ENCODE peak calls at places on chromosomes 3 and 15, in seven cellular contexts. One of them, this sample, is unnamed.
A peak's percentile ranks its signal among the peaks of the same experiment; 100 is the strongest.

GRCh38 chr3:134453631-134454030 is 32.2 kb downstream of the ANAPC13 start:
- DNase-seq in Karpas-422: no peak
- DNase-seq in lower lobe of right lung: no peak
- DNase-seq in IMR-90: no peak
- DNase-seq in CD8-positive, alpha-beta memory T cell: no peak
- DNase-seq in endodermal cell: peak; percentile 84
- DNase-seq in fibroblast of lung: no peak
- DNase-seq in this sample: no peak

GRCh38 chr3:168034152-168034928 is 61.4 kb downstream of the GOLIM4 start:
- DNase-seq in Karpas-422: no peak
- DNase-seq in lower lobe of right lung: no peak
- DNase-seq in IMR-90: peak; percentile 73
- DNase-seq in CD8-positive, alpha-beta memory T cell: no peak
- DNase-seq in endodermal cell: no peak
- DNase-seq in fibroblast of lung: peak; percentile 51
- DNase-seq in this sample: no peak

GRCh38 chr3:30342319-30343060 is 263.9 kb upstream of the TGFBR2 start:
- DNase-seq in Karpas-422: no peak
- DNase-seq in lower lobe of right lung: no peak
- DNase-seq in IMR-90: peak; percentile 96
- DNase-seq in CD8-positive, alpha-beta memory T cell: no peak
- DNase-seq in endodermal cell: no peak
- DNase-seq in fibroblast of lung: peak; percentile 94
- DNase-seq in this sample: no peak

GRCh38 chr3:132276228-132276906 is 40.8 kb upstream of the ACP3 start:
- DNase-seq in Karpas-422: no peak
- DNase-seq in lower lobe of right lung: no peak
- DNase-seq in IMR-90: no peak
- DNase-seq in CD8-positive, alpha-beta memory T cell: no peak
- DNase-seq in endodermal cell: no peak
- DNase-seq in fibroblast of lung: no peak
- DNase-seq in this sample: no peak

GRCh38 chr3:192246847-192247520 is 480.4 kb downstream of the FGF12 start:
- DNase-seq in Karpas-422: no peak
- DNase-seq in lower lobe of right lung: no peak
- DNase-seq in IMR-90: no peak
- DNase-seq in CD8-positive, alpha-beta memory T cell: no peak
- DNase-seq in endodermal cell: no peak
- DNase-seq in fibroblast of lung: no peak
- DNase-seq in this sample: no peak

GRCh38 chr3:15535757-15536156 is 14.3 kb upstream of the COLQ start:
- DNase-seq in Karpas-422: no peak
- DNase-seq in lower lobe of right lung: no peak
- DNase-seq in IMR-90: peak; percentile 15
- DNase-seq in CD8-positive, alpha-beta memory T cell: no peak
- DNase-seq in endodermal cell: no peak
- DNase-seq in fibroblast of lung: no peak
- DNase-seq in this sample: no peak

GRCh38 chr3:43004282-43004681 is 25.2 kb downstream of the GASK1A start:
- DNase-seq in Karpas-422: no peak
- DNase-seq in lower lobe of right lung: no peak
- DNase-seq in IMR-90: peak; percentile 54
- DNase-seq in CD8-positive, alpha-beta memory T cell: no peak
- DNase-seq in endodermal cell: no peak
- DNase-seq in fibroblast of lung: peak; percentile 87
- DNase-seq in this sample: no peak

GRCh38 chr3:99716463-99716995 is 78.1 kb downstream of the COL8A1 start:
- DNase-seq in Karpas-422: no peak
- DNase-seq in lower lobe of right lung: no peak
- DNase-seq in IMR-90: no peak
- DNase-seq in CD8-positive, alpha-beta memory T cell: no peak
- DNase-seq in endodermal cell: no peak
- DNase-seq in fibroblast of lung: no peak
- DNase-seq in this sample: no peak

GRCh38 chr3:111954228-111954990 is 24.4 kb upstream of the ABHD10 start:
- DNase-seq in Karpas-422: no peak
- DNase-seq in lower lobe of right lung: no peak
- DNase-seq in IMR-90: peak; percentile 11
- DNase-seq in CD8-positive, alpha-beta memory T cell: no peak
- DNase-seq in endodermal cell: no peak
- DNase-seq in fibroblast of lung: peak; percentile 62
- DNase-seq in this sample: no peak

GRCh38 chr3:123072152-123072551 is 5.3 kb downstream of the PDIA5 start:
- DNase-seq in Karpas-422: no peak
- DNase-seq in lower lobe of right lung: no peak
- DNase-seq in IMR-90: no peak
- DNase-seq in CD8-positive, alpha-beta memory T cell: no peak
- DNase-seq in endodermal cell: peak; percentile 39
- DNase-seq in fibroblast of lung: no peak
- DNase-seq in this sample: peak; percentile 60

GRCh38 chr15:88113909-88114308 is 142.6 kb downstream of the NTRK3 start:
- DNase-seq in Karpas-422: no peak
- DNase-seq in lower lobe of right lung: no peak
- DNase-seq in IMR-90: no peak
- DNase-seq in CD8-positive, alpha-beta memory T cell: no peak
- DNase-seq in endodermal cell: no peak
- DNase-seq in fibroblast of lung: no peak
- DNase-seq in this sample: no peak

GRCh38 chr3:32886911-32887310 is 64.5 kb upstream of the CCR4 start:
- DNase-seq in Karpas-422: no peak
- DNase-seq in lower lobe of right lung: no peak
- DNase-seq in IMR-90: no peak
- DNase-seq in CD8-positive, alpha-beta memory T cell: no peak
- DNase-seq in endodermal cell: no peak
- DNase-seq in fibroblast of lung: no peak
- DNase-seq in this sample: no peak
- H3K4me3 ChIP-seq in Karpas-422: no peak overlapping the region
- H3K4me3 ChIP-seq in lower lobe of right lung: no peak overlapping the region
- H3K4me3 ChIP-seq in IMR-90: no peak overlapping the region
- H3K4me3 ChIP-seq in CD8-positive, alpha-beta memory T cell: no peak overlapping the region
- H3K4me3 ChIP-seq in endodermal cell: no peak overlapping the region
- H3K4me3 ChIP-seq in fibroblast of lung: no peak overlapping the region
- H3K4me3 ChIP-seq in this sample: no peak overlapping the region

GRCh38 chr3:13483988-13484695 is 4.0 kb downstream of the HDAC11 start:
- DNase-seq in Karpas-422: no peak
- DNase-seq in lower lobe of right lung: peak; percentile 42
- DNase-seq in IMR-90: no peak
- DNase-seq in CD8-positive, alpha-beta memory T cell: no peak
- DNase-seq in endodermal cell: peak; percentile 33
- DNase-seq in fibroblast of lung: no peak
- DNase-seq in this sample: peak; percentile 55
- H3K27ac ChIP-seq in Karpas-422: no peak overlapping the region
- H3K27ac ChIP-seq in lower lobe of right lung: peak overlapping the region; percentile 82
- H3K27ac ChIP-seq in IMR-90: no peak overlapping the region
- H3K27ac ChIP-seq in CD8-positive, alpha-beta memory T cell: no peak overlapping the region
- H3K27ac ChIP-seq in endodermal cell: no peak overlapping the region
- H3K27ac ChIP-seq in fibroblast of lung: no peak overlapping the region
- H3K27ac ChIP-seq in this sample: no peak overlapping the region

DNA sequence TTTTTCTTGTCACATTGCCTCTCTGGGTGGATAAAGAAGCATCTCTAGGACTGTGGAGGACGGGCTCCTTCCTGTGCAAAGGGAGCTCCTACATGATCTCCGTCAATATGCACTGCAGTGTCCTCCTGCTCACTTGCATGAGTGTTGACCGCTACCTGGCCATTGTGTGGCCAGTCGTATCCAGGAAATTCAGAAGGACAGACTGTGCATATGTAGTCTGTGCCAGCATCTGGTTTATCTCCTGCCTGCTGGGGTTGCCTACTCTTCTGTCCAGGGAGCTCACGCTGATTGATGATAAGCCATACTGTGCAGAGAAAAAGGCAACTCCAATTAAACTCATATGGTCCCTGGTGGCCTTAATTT is 478 bp downstream of the GPR15 start:
- DNase-seq in Karpas-422: no peak
- DNase-seq in lower lobe of right lung: no peak
- DNase-seq in IMR-90: no peak
- DNase-seq in CD8-positive, alpha-beta memory T cell: no peak
- DNase-seq in endodermal cell: no peak
- DNase-seq in fibroblast of lung: no peak
- DNase-seq in this sample: no peak
- H3K4me3 ChIP-seq in Karpas-422: no peak overlapping the region
- H3K4me3 ChIP-seq in lower lobe of right lung: no peak overlapping the region
- H3K4me3 ChIP-seq in IMR-90: no peak overlapping the region
- H3K4me3 ChIP-seq in CD8-positive, alpha-beta memory T cell: no peak overlapping the region
- H3K4me3 ChIP-seq in endodermal cell: no peak overlapping the region
- H3K4me3 ChIP-seq in fibroblast of lung: no peak overlapping the region
- H3K4me3 ChIP-seq in this sample: no peak overlapping the region

DNA sequence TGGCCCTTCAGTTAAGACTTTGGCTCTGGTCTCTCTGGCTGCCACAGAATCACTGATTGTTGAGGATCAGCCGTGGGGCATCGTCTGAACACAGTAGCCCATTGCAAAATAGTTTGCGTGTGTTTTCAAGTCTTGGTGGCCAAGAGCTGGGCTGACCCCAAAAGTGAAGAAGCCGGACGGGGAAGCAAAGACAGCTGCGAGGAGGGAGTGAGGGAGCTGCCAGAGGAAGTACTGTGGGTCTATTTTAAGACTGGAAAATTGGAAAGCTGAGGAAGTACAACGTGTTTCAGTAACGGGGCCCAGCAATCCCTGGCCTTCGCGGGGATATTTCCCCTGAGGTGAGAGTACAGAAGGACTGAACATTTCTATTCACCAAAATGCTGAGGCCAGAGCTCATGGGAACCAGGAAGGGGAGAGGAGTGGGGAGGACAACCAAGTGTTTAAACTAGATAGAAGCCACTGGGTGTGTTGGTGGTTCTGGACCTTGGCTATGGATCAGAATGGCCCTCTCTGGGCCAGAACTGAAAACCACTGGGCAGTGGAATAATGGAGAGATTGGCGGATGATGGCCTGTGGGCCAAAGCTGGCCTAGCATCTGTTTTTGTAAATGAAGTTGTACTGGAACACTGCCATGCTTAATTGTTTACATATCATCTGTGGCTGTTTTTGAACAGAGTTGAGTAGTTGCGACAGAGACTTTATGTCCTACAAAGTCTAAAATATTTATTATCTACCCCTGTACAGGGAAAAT is 34.1 kb upstream of the LIMD1 start:
- DNase-seq in Karpas-422: no peak
- DNase-seq in lower lobe of right lung: no peak
- DNase-seq in IMR-90: peak; percentile 42
- DNase-seq in CD8-positive, alpha-beta memory T cell: no peak
- DNase-seq in endodermal cell: peak; percentile 40
- DNase-seq in fibroblast of lung: peak; percentile 79
- DNase-seq in this sample: peak; percentile 85
- H3K27ac ChIP-seq in Karpas-422: no peak overlapping the region
- H3K27ac ChIP-seq in lower lobe of right lung: peak overlapping the region; percentile 77
- H3K27ac ChIP-seq in IMR-90: no peak overlapping the region
- H3K27ac ChIP-seq in CD8-positive, alpha-beta memory T cell: no peak overlapping the region
- H3K27ac ChIP-seq in endodermal cell: no peak overlapping the region
- H3K27ac ChIP-seq in fibroblast of lung: peak overlapping the region; percentile 13
- H3K27ac ChIP-seq in this sample: peak overlapping the region; percentile 36

DNA sequence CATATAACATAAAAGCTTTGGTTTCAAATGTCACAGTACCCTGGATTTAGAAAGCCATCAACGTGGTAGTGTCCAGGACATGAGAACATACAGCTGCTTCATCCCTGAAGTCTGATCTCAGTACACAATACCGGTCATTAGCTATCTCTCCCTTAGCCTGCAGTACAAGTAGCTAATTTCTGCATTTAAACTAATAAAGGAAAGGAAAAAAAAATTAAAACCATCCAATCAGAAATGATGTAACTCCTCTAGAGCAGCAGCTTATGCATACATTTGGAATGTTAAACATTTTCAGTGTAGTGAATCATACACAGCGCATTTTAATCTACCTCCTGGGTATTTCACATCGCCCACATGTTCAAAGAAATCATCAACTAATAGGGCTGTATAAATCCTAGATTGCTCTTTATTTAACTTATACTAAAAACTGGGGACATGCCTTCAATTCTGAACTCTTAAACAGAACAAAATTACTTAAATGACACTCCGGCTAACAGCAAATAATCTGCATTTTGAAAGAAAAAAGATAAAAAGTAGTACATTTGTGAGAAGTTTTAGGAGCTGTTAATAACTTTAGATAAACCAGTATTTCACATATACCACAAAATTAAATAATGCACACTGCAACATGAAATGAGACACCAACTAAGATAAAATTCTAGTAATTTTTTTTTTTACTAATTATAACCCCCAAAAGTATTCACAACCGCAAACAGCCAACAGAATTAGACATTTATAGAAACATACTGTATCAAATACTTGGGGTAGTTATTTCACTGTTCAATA is 3.7 kb downstream of the IGF2BP2 start:
- DNase-seq in Karpas-422: no peak
- DNase-seq in lower lobe of right lung: no peak
- DNase-seq in IMR-90: peak; percentile 95
- DNase-seq in CD8-positive, alpha-beta memory T cell: no peak
- DNase-seq in endodermal cell: no peak
- DNase-seq in fibroblast of lung: peak; percentile 92
- DNase-seq in this sample: no peak
- H3K4me3 ChIP-seq in Karpas-422: no peak overlapping the region
- H3K4me3 ChIP-seq in lower lobe of right lung: no peak overlapping the region
- H3K4me3 ChIP-seq in IMR-90: peak overlapping the region; percentile 32
- H3K4me3 ChIP-seq in CD8-positive, alpha-beta memory T cell: no peak overlapping the region
- H3K4me3 ChIP-seq in endodermal cell: peak overlapping the region; percentile 93
- H3K4me3 ChIP-seq in fibroblast of lung: peak overlapping the region; percentile 34
- H3K4me3 ChIP-seq in this sample: no peak overlapping the region

GRCh38 chr3:189947948-189948723 is 172.6 kb downstream of the P3H2 start:
- DNase-seq in Karpas-422: peak; percentile 61
- DNase-seq in lower lobe of right lung: no peak
- DNase-seq in IMR-90: peak; percentile 40
- DNase-seq in CD8-positive, alpha-beta memory T cell: no peak
- DNase-seq in endodermal cell: peak; percentile 63
- DNase-seq in fibroblast of lung: peak; percentile 48
- DNase-seq in this sample: no peak
- H3K27ac ChIP-seq in Karpas-422: no peak overlapping the region
- H3K27ac ChIP-seq in lower lobe of right lung: no peak overlapping the region
- H3K27ac ChIP-seq in IMR-90: no peak overlapping the region
- H3K27ac ChIP-seq in CD8-positive, alpha-beta memory T cell: no peak overlapping the region
- H3K27ac ChIP-seq in endodermal cell: no peak overlapping the region
- H3K27ac ChIP-seq in fibroblast of lung: no peak overlapping the region
- H3K27ac ChIP-seq in this sample: no peak overlapping the region